ENCODE peak calls at places on chromosomes 11 and 22, in six cellular contexts. U is GM12878, T is HepG2, E is GM23338, B is H1, S is K562. H is an unnamed sample.

GRCh38 chr11:61181489-61181888 is 20.3 kb upstream of the VPS37C start:
- DNase-seq in B (no peak), S (no peak), T (no peak), U (no peak), E (no peak), H (no peak)

GRCh38 chr11:287821-288327 is 1.1 kb upstream of the PGGHG start:
- DNase-seq in U (no peak), T (no peak), S (peak; percentile 48), E (no peak), B (peak; percentile 63), H (peak; percentile 42)

GRCh38 chr11:73240190-73240781 is 22.2 kb downstream of the P2RY2 start:
- DNase-seq in T (no peak), B (no peak), U (no peak), S (no peak), E (no peak), H (no peak)

GRCh38 chr11:110376711-110377324 is 52.9 kb upstream of the FDX1 start:
- DNase-seq in S (peak; percentile 54), B (no peak), E (peak; percentile 84), T (peak; percentile 91), U (peak; percentile 36), H (peak; percentile 22)

GRCh38 chr11:112157274-112157766 is 6.6 kb downstream of the IL18 start:
- DNase-seq in E (no peak), U (no peak), T (peak; percentile 94), S (no peak), B (no peak), H (no peak)

GRCh38 chr11:27770576-27770975 is 70.3 kb upstream of the BDNF start:
- DNase-seq in T (no peak), U (no peak), S (no peak), B (no peak), E (no peak), H (no peak)

GRCh38 chr22:42621505-42622002 is 6.9 kb upstream of the POLDIP3 start:
- DNase-seq in E (peak; percentile 96), S (peak; percentile 80), U (no peak), B (peak; percentile 94), T (peak; percentile 47), H (peak; percentile 91)

GRCh38 chr11:88979641-88980040 is 86.1 kb downstream of the GRM5 start:
- DNase-seq in T (no peak), S (no peak), B (no peak), E (no peak), U (no peak), H (no peak)

GRCh38 chr11:92332986-92333385 is 108.4 kb downstream of the FAT3 start:
- DNase-seq in T (no peak), B (no peak), S (no peak), E (no peak), U (no peak), H (no peak)

GRCh38 chr11:121884601-121885000 is 231.4 kb downstream of the BLID start:
- DNase-seq in E (no peak), T (no peak), U (no peak), B (no peak), S (no peak), H (no peak)

GRCh38 chr22:19615001-19615461 is 90.8 kb upstream of the CLDN5 start:
- DNase-seq in S (no peak), E (no peak), B (no peak), T (no peak), U (no peak), H (no peak)

GRCh38 chr11:107567739-107568335 is 2.3 kb upstream of the ALKBH8 start:
- DNase-seq in T (no peak), U (no peak), E (no peak), S (no peak), B (no peak), H (no peak)

GRCh38 chr11:129208863-129209262 is 16.7 kb upstream of the ARHGAP32 start:
- DNase-seq in T (no peak), U (no peak), B (no peak), S (no peak), E (no peak), H (no peak)

GRCh38 chr11:71787014-71787823 is 45.8 kb upstream of the DEFB108B start:
- DNase-seq in S (peak; percentile 88), B (peak; percentile 98), U (peak; percentile 82), T (peak; percentile 96), E (peak; percentile 98), H (peak; percentile 100)

GRCh38 chr22:43792905-43793304 is 19.2 kb downstream of the EFCAB6 start:
- DNase-seq in B (no peak), U (no peak), S (no peak), T (no peak), E (no peak), H (no peak)
- TF ChIP-seq CREB1 in B (no peak), U (no peak), S (no peak), T (no peak), E (no peak), H (no peak)

GRCh38 chr11:58636587-58636986 is 14.1 kb downstream of the CNTF start:
- DNase-seq in T (no peak), E (no peak), B (no peak), S (peak; percentile 24), U (no peak), H (no peak)

GRCh38 chr11:58640386-58641023 is 18.0 kb downstream of the CNTF start:
- DNase-seq in U (no peak), E (no peak), S (no peak), T (no peak), B (no peak), H (no peak)

GRCh38 chr11:58641326-58641725 is 18.9 kb downstream of the CNTF start:
- DNase-seq in E (no peak), U (no peak), T (no peak), B (no peak), S (no peak), H (no peak)

GRCh38 chr11:58639103-58639502 is 16.6 kb downstream of the CNTF start:
- DNase-seq in B (no peak), U (no peak), S (no peak), T (no peak), E (no peak), H (no peak)

GRCh38 chr11:58637367-58637766 is 14.9 kb downstream of the CNTF start:
- DNase-seq in U (no peak), E (no peak), T (no peak), B (no peak), S (no peak), H (no peak)
- TF ChIP-seq CREB1 in U (no peak), E (no peak), T (no peak), B (no peak), S (no peak), H (no peak)

GRCh38 chr11:68601147-68601546 is 83.2 kb upstream of the GAL start:
- DNase-seq in B (no peak), S (no peak), T (no peak), U (no peak), E (no peak), H (no peak)
- TF ChIP-seq CREB1 in B (no peak), S (no peak), T (no peak), U (no peak), E (no peak), H (no peak)

DNA sequence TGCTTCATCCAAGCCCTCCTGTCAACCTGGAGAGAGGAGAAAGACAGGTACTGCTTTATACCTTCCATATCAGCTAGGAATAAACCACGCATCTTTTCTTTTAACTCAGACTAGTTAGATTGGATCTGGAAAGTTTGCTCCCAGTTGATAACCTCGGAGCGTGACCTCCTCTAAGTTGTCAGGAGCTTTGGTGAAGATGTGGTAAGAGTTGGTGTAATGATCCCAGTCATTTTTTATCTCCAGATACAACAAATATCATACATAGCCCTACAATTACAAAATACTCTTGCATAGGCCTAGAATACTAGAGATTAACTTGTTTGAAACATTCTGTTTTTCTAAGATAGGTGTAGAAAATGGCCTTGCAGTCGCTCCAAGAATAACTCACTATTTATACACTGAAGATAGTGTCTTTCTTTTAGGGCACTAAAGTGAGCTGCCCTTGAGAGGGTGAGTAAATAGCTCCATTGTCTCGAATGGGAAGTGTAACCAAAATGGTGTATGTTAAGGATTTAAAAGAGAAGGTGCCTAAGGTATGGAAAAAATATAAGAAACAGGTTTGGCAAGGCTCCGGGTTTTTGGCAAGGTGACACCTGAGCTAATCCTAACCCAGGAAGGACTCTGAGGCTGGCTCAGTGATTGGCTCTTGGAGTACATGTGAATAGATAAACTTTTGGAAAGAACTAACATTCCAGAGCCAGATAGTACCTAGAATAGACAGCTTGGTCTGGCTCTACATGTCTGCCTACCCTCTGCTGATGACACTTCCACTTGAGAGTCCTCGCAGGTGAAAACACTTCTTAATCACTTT is 59.4 kb downstream of the GLYATL1 start:
- DNase-seq in T (no peak), B (no peak), S (no peak), U (no peak), E (no peak), H (no peak)
- TF ChIP-seq CREB1 in T (no peak), B (no peak), S (no peak), U (no peak), E (no peak), H (no peak)